ENCODE peak calls at places on chromosomes 1 and 21, in ten cellular contexts. One of them, this sample, is unnamed. For H3K4me1, the result is how much of the 10 kb centered on the place peaks cover.

GRCh38 chr21:41777934-41778815 is 11.3 kb upstream of the RIPK4 start:
- DNase-seq in GM23338: peak
- DNase-seq in lower lobe of right lung: peak
- DNase-seq in prostate gland: peak
- DNase-seq in breast epithelium: peak
- DNase-seq in effector memory CD4-positive, alpha-beta T cell: no peak
- DNase-seq in endodermal cell: peak
- DNase-seq in osteoblast: peak
- DNase-seq in GM23248: peak
- DNase-seq in CD8-positive, alpha-beta T cell: no peak
- DNase-seq in this sample: peak

GRCh38 chr1:6270432-6270831 is 9.5 kb upstream of the GPR153 start:
- DNase-seq in osteoblast: no peak
- DNase-seq in effector memory CD4-positive, alpha-beta T cell: no peak
- DNase-seq in GM23338: no peak
- DNase-seq in CD8-positive, alpha-beta T cell: no peak
- DNase-seq in breast epithelium: no peak
- DNase-seq in GM23248: no peak
- DNase-seq in prostate gland: no peak
- DNase-seq in lower lobe of right lung: no peak
- DNase-seq in endodermal cell: no peak
- DNase-seq in this sample: no peak

GRCh38 chr21:45203983-45204382 is 83.7 kb downstream of the POFUT2 start:
- DNase-seq in osteoblast: no peak
- DNase-seq in GM23338: no peak
- DNase-seq in GM23248: no peak
- DNase-seq in endodermal cell: no peak
- DNase-seq in CD8-positive, alpha-beta T cell: no peak
- DNase-seq in lower lobe of right lung: no peak
- DNase-seq in prostate gland: no peak
- DNase-seq in effector memory CD4-positive, alpha-beta T cell: no peak
- DNase-seq in breast epithelium: no peak
- DNase-seq in this sample: no peak

GRCh38 chr21:41458121-41458520 is 32.1 kb downstream of the MX1 start:
- DNase-seq in osteoblast: no peak
- DNase-seq in GM23248: peak
- DNase-seq in lower lobe of right lung: no peak
- DNase-seq in prostate gland: no peak
- DNase-seq in breast epithelium: no peak
- DNase-seq in GM23338: no peak
- DNase-seq in CD8-positive, alpha-beta T cell: no peak
- DNase-seq in endodermal cell: no peak
- DNase-seq in effector memory CD4-positive, alpha-beta T cell: no peak
- DNase-seq in this sample: no peak

GRCh38 chr1:61647142-61647541 is 77.8 kb downstream of the TM2D1 start:
- DNase-seq in effector memory CD4-positive, alpha-beta T cell: no peak
- DNase-seq in GM23248: no peak
- DNase-seq in breast epithelium: no peak
- DNase-seq in endodermal cell: no peak
- DNase-seq in GM23338: no peak
- DNase-seq in prostate gland: no peak
- DNase-seq in lower lobe of right lung: no peak
- DNase-seq in osteoblast: no peak
- DNase-seq in CD8-positive, alpha-beta T cell: no peak
- DNase-seq in this sample: no peak

GRCh38 chr1:42267904-42268303 is 67.1 kb downstream of the FOXJ3 start:
- DNase-seq in GM23338: no peak
- DNase-seq in prostate gland: no peak
- DNase-seq in osteoblast: no peak
- DNase-seq in endodermal cell: no peak
- DNase-seq in lower lobe of right lung: no peak
- DNase-seq in GM23248: no peak
- DNase-seq in breast epithelium: no peak
- DNase-seq in CD8-positive, alpha-beta T cell: no peak
- DNase-seq in effector memory CD4-positive, alpha-beta T cell: no peak
- DNase-seq in this sample: no peak

GRCh38 chr1:20727746-20728316 is 4.7 kb downstream of the SH2D5 start:
- DNase-seq in GM23248: no peak
- DNase-seq in breast epithelium: no peak
- DNase-seq in GM23338: peak
- DNase-seq in endodermal cell: peak
- DNase-seq in CD8-positive, alpha-beta T cell: no peak
- DNase-seq in lower lobe of right lung: no peak
- DNase-seq in prostate gland: no peak
- DNase-seq in osteoblast: peak
- DNase-seq in effector memory CD4-positive, alpha-beta T cell: no peak
- DNase-seq in this sample: no peak

GRCh38 chr1:147890177-147890790 is 12.3 kb upstream of the GJA8 start:
- DNase-seq in GM23248: peak
- DNase-seq in breast epithelium: no peak
- DNase-seq in effector memory CD4-positive, alpha-beta T cell: peak
- DNase-seq in lower lobe of right lung: peak
- DNase-seq in endodermal cell: peak
- DNase-seq in osteoblast: no peak
- DNase-seq in GM23338: peak
- DNase-seq in prostate gland: peak
- DNase-seq in CD8-positive, alpha-beta T cell: peak
- DNase-seq in this sample: peak

GRCh38 chr1:241848680-241849344 is 808 bp downstream of the EXO1 start:
- DNase-seq in effector memory CD4-positive, alpha-beta T cell: no peak
- DNase-seq in breast epithelium: no peak
- DNase-seq in prostate gland: no peak
- DNase-seq in osteoblast: peak
- DNase-seq in GM23338: no peak
- DNase-seq in CD8-positive, alpha-beta T cell: no peak
- DNase-seq in GM23248: no peak
- DNase-seq in endodermal cell: no peak
- DNase-seq in lower lobe of right lung: no peak
- DNase-seq in this sample: no peak

GRCh38 chr21:36806103-36806502 is 107.2 kb downstream of the SIM2 start:
- DNase-seq in breast epithelium: no peak
- DNase-seq in prostate gland: no peak
- DNase-seq in GM23248: peak
- DNase-seq in lower lobe of right lung: no peak
- DNase-seq in CD8-positive, alpha-beta T cell: no peak
- DNase-seq in endodermal cell: no peak
- DNase-seq in GM23338: no peak
- DNase-seq in effector memory CD4-positive, alpha-beta T cell: no peak
- DNase-seq in osteoblast: no peak
- DNase-seq in this sample: no peak

GRCh38 chr1:145983206-145983675 is 13.1 kb downstream of the TXNIP start:
- DNase-seq in GM23338: no peak
- DNase-seq in lower lobe of right lung: no peak
- DNase-seq in effector memory CD4-positive, alpha-beta T cell: no peak
- DNase-seq in osteoblast: no peak
- DNase-seq in endodermal cell: no peak
- DNase-seq in breast epithelium: peak
- DNase-seq in prostate gland: no peak
- DNase-seq in GM23248: no peak
- DNase-seq in CD8-positive, alpha-beta T cell: no peak
- DNase-seq in this sample: no peak

GRCh38 chr1:185528084-185528656 is 206.0 kb upstream of the HMCN1 start:
- DNase-seq in GM23248: peak
- DNase-seq in prostate gland: no peak
- DNase-seq in CD8-positive, alpha-beta T cell: no peak
- DNase-seq in breast epithelium: no peak
- DNase-seq in endodermal cell: no peak
- DNase-seq in effector memory CD4-positive, alpha-beta T cell: no peak
- DNase-seq in lower lobe of right lung: no peak
- DNase-seq in osteoblast: no peak
- DNase-seq in GM23338: no peak
- DNase-seq in this sample: no peak

GRCh38 chr1:162168261-162168660 is 98.8 kb downstream of the NOS1AP start:
- DNase-seq in prostate gland: peak
- DNase-seq in lower lobe of right lung: no peak
- DNase-seq in osteoblast: no peak
- DNase-seq in endodermal cell: no peak
- DNase-seq in effector memory CD4-positive, alpha-beta T cell: no peak
- DNase-seq in CD8-positive, alpha-beta T cell: no peak
- DNase-seq in GM23248: no peak
- DNase-seq in breast epithelium: peak
- DNase-seq in GM23338: no peak
- DNase-seq in this sample: no peak
- H3K27ac ChIP-seq in prostate gland: peak
- H3K27ac ChIP-seq in lower lobe of right lung: no peak
- H3K27ac ChIP-seq in osteoblast: no peak
- H3K27ac ChIP-seq in endodermal cell: no peak
- H3K27ac ChIP-seq in effector memory CD4-positive, alpha-beta T cell: no peak
- H3K27ac ChIP-seq in CD8-positive, alpha-beta T cell: no peak
- H3K27ac ChIP-seq in GM23248: no peak
- H3K27ac ChIP-seq in breast epithelium: peak
- H3K27ac ChIP-seq in GM23338: no peak
- H3K27ac ChIP-seq in this sample: no peak

GRCh38 chr1:200684015-200684414 is 14.3 kb upstream of the DDX59 start:
- DNase-seq in GM23248: peak
- DNase-seq in CD8-positive, alpha-beta T cell: no peak
- DNase-seq in lower lobe of right lung: no peak
- DNase-seq in endodermal cell: no peak
- DNase-seq in prostate gland: no peak
- DNase-seq in GM23338: no peak
- DNase-seq in breast epithelium: no peak
- DNase-seq in effector memory CD4-positive, alpha-beta T cell: no peak
- DNase-seq in osteoblast: no peak
- DNase-seq in this sample: no peak
- H3K4me1 ChIP-seq in GM23248: under half
- H3K4me1 ChIP-seq in CD8-positive, alpha-beta T cell: under half
- H3K4me1 ChIP-seq in lower lobe of right lung: under half
- H3K4me1 ChIP-seq in endodermal cell: under half
- H3K4me1 ChIP-seq in prostate gland: under half
- H3K4me1 ChIP-seq in GM23338: under half
- H3K4me1 ChIP-seq in breast epithelium: under half
- H3K4me1 ChIP-seq in effector memory CD4-positive, alpha-beta T cell: under half
- H3K4me1 ChIP-seq in osteoblast: under half
- H3K4me1 ChIP-seq in this sample: under half

GRCh38 chr1:10718083-10718415 is 78.4 kb downstream of the CASZ1 start:
- DNase-seq in lower lobe of right lung: no peak
- DNase-seq in endodermal cell: no peak
- DNase-seq in GM23248: no peak
- DNase-seq in breast epithelium: no peak
- DNase-seq in effector memory CD4-positive, alpha-beta T cell: no peak
- DNase-seq in GM23338: no peak
- DNase-seq in CD8-positive, alpha-beta T cell: no peak
- DNase-seq in prostate gland: no peak
- DNase-seq in osteoblast: no peak
- DNase-seq in this sample: no peak
- H3K27ac ChIP-seq in lower lobe of right lung: peak
- H3K27ac ChIP-seq in endodermal cell: no peak
- H3K27ac ChIP-seq in GM23248: no peak
- H3K27ac ChIP-seq in breast epithelium: no peak
- H3K27ac ChIP-seq in effector memory CD4-positive, alpha-beta T cell: no peak
- H3K27ac ChIP-seq in GM23338: no peak
- H3K27ac ChIP-seq in CD8-positive, alpha-beta T cell: no peak
- H3K27ac ChIP-seq in prostate gland: peak
- H3K27ac ChIP-seq in osteoblast: no peak
- H3K27ac ChIP-seq in this sample: no peak

DNA sequence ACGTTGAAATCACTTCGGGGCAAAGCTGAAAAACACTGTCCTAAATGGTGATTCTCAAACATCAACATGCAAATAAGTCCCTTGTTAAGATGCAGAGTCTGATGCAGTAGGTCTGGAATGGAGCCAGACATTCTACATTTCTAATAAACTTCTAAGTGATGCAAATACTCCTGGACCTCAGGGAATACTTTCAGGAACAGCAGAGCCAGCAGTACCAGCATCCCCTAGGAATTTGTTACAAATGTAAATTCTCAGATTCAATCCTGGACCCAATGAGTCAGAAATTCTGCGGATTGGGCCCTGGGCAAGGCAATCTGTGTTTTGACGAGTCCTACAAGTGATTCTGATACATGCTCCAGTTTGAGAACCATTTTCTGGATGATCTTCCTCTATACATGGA is 152.3 kb downstream of the PCNX2 start:
- DNase-seq in breast epithelium: no peak
- DNase-seq in GM23338: no peak
- DNase-seq in lower lobe of right lung: no peak
- DNase-seq in GM23248: no peak
- DNase-seq in prostate gland: no peak
- DNase-seq in effector memory CD4-positive, alpha-beta T cell: no peak
- DNase-seq in osteoblast: no peak
- DNase-seq in CD8-positive, alpha-beta T cell: no peak
- DNase-seq in endodermal cell: no peak
- DNase-seq in this sample: no peak
- H3K4me1 ChIP-seq in breast epithelium: under half
- H3K4me1 ChIP-seq in GM23338: under half
- H3K4me1 ChIP-seq in lower lobe of right lung: under half
- H3K4me1 ChIP-seq in GM23248: under half
- H3K4me1 ChIP-seq in prostate gland: under half
- H3K4me1 ChIP-seq in effector memory CD4-positive, alpha-beta T cell: under half
- H3K4me1 ChIP-seq in osteoblast: under half
- H3K4me1 ChIP-seq in CD8-positive, alpha-beta T cell: under half
- H3K4me1 ChIP-seq in endodermal cell: under half
- H3K4me1 ChIP-seq in this sample: under half

DNA sequence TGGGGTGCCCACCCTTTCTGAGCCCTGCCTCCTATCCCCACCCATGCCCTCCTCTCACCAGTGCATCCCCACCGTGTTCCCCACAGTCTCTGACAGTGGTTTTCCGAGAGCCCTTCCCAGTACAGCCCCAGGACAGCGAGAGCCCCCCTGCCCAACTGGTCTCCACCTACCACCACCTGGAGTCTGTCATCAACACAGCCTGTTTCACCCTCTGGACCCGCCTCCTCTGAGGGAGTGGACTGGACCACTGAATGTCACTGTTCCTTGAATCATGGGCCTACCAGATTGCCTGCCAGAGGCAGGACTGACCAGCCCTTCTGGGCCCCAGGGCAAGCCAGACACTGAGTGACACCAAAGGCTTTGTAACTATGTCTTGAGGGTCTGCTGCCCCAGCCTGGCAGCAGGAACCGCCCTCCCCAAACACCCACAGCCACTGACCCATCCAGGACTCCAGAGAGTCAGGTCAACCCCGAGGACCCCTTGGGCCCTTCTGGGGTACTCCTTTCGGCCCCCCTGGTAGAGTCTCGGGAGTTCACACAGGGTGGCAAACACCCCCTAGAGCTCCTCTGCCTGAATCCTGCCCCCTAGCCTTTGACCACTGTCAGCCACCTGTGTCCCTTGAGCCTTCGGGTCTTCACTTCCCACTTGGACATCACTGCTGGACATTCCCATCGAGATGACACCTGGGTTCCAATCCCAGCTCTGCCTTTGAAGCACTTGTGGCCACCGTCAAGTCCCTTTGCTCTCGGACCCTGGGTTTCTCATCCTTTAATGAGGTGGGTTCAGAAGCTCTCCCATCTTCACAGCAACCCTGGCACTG is 3.3 kb downstream of the HYI start:
- DNase-seq in GM23248: no peak
- DNase-seq in breast epithelium: no peak
- DNase-seq in effector memory CD4-positive, alpha-beta T cell: no peak
- DNase-seq in osteoblast: no peak
- DNase-seq in prostate gland: no peak
- DNase-seq in endodermal cell: peak
- DNase-seq in CD8-positive, alpha-beta T cell: no peak
- DNase-seq in lower lobe of right lung: no peak
- DNase-seq in GM23338: no peak
- DNase-seq in this sample: no peak
- H3K27ac ChIP-seq in GM23248: no peak
- H3K27ac ChIP-seq in breast epithelium: no peak
- H3K27ac ChIP-seq in effector memory CD4-positive, alpha-beta T cell: no peak
- H3K27ac ChIP-seq in osteoblast: no peak
- H3K27ac ChIP-seq in prostate gland: no peak
- H3K27ac ChIP-seq in endodermal cell: no peak
- H3K27ac ChIP-seq in CD8-positive, alpha-beta T cell: no peak
- H3K27ac ChIP-seq in lower lobe of right lung: no peak
- H3K27ac ChIP-seq in GM23338: no peak
- H3K27ac ChIP-seq in this sample: no peak

This sample was measured in aorta.